ENCODE peak calls at places on chromosomes 7 and 10, in seven cellular contexts. W is CD8-positive, alpha-beta memory T cell; H is SJSA1; D is thoracic aorta; J is transverse colon; R is naive thymus-derived CD4-positive, alpha-beta T cell; C is CD8-positive, alpha-beta T cell. I is an unnamed sample.

GRCh38 chr7:132270517-132270916 is 305.8 kb downstream of the PLXNA4 start:
- DNase-seq in W (no peak), H (no peak), D (no peak), J (no peak), R (no peak), C (no peak), I (no peak)

GRCh38 chr7:159227433-159227832 is 82.8 kb upstream of the VIPR2 start:
- DNase-seq in W (no peak), H (no peak), D (no peak), J (no peak), R (no peak), C (no peak), I (no peak)

GRCh38 chr7:136914016-136914415 is 45.6 kb downstream of the CHRM2 start:
- DNase-seq in W (no peak), H (no peak), D (no peak), J (no peak), R (no peak), C (no peak), I (no peak)

GRCh38 chr7:44617225-44617885 is 10.9 kb downstream of the OGDH start:
- DNase-seq in W (no peak), H (no peak), D (no peak), J (no peak), R (no peak), C (no peak), I (no peak)

GRCh38 chr10:132847856-132848255 is 61.9 kb upstream of the NKX6-2 start:
- DNase-seq in W (no peak), H (peak), D (no peak), J (no peak), R (no peak), C (no peak), I (no peak)

GRCh38 chr7:46747222-46747621 is 826.1 kb upstream of the IGFBP3 start:
- DNase-seq in W (no peak), H (no peak), D (no peak), J (no peak), R (no peak), C (no peak), I (no peak)

GRCh38 chr10:17729630-17730029 is 22.4 kb upstream of the TMEM236 start:
- DNase-seq in W (no peak), H (no peak), D (no peak), J (no peak), R (no peak), C (no peak), I (no peak)

GRCh38 chr7:114988755-114989154 is 66.9 kb downstream of the MDFIC start:
- DNase-seq in W (no peak), H (no peak), D (no peak), J (peak), R (no peak), C (no peak), I (peak)

GRCh38 chr10:3199488-3199887 is 26.9 kb upstream of the PITRM1 start:
- DNase-seq in W (no peak), H (peak), D (no peak), J (no peak), R (no peak), C (no peak), I (no peak)

GRCh38 chr7:158374586-158374985 is 213.0 kb downstream of the PTPRN2 start:
- DNase-seq in W (no peak), H (peak), D (no peak), J (no peak), R (no peak), C (no peak), I (no peak)

GRCh38 chr10:116995648-116996047 is 9.3 kb downstream of the SHTN1 start:
- DNase-seq in W (no peak), H (no peak), D (no peak), J (no peak), R (no peak), C (no peak), I (no peak)

GRCh38 chr10:111705026-111705425 is 478.5 kb downstream of the GPAM start:
- DNase-seq in W (no peak), H (no peak), D (no peak), J (no peak), R (no peak), C (no peak), I (no peak)

GRCh38 chr7:24936121-24936824 is 43.7 kb downstream of the OSBPL3 start:
- DNase-seq in W (no peak), H (no peak), D (no peak), J (no peak), R (no peak), C (no peak), I (no peak)

GRCh38 chr7:74455933-74456332 is 2.2 kb downstream of the GTF2IRD1 start:
- DNase-seq in W (no peak), H (no peak), D (no peak), J (no peak), R (no peak), C (no peak), I (no peak)

DNA sequence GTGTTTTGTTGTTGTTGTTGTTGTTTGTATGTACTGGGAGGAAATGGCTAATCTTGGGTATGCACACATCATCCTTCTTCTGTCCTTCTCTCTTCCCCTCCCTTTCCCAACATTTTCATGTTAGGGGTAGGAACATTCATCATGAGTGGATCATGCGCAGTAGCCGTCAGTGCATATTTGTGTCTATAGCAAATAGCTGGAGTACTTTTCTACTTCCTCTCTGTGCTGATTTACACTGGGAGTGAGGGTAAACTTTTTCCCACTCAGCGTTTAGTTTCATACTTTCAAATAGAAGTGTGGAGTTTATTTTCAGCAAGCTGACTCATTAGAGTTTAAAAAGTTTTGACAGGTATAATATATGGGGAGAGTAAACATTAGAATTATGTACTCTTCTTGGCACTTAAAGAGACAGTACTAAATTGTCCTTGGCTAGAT is 80.5 kb upstream of the PRKG1 start:
- DNase-seq in W (no peak), H (no peak), D (no peak), J (no peak), R (no peak), C (no peak), I (no peak)
- H3K27ac ChIP-seq in W (no peak), H (no peak), D (peak), J (peak), R (no peak), C (no peak), I (peak)

GRCh38 chr10:114079421-114079820 is 35.8 kb downstream of the ADRB1 start:
- DNase-seq in W (no peak), H (no peak), D (no peak), J (no peak), R (no peak), C (no peak), I (no peak)

GRCh38 chr10:114073787-114074186 is 30.1 kb downstream of the ADRB1 start:
- DNase-seq in W (no peak), H (no peak), D (no peak), J (no peak), R (no peak), C (peak), I (no peak)

GRCh38 chr10:114075093-114075492 is 31.4 kb downstream of the ADRB1 start:
- DNase-seq in W (no peak), H (no peak), D (no peak), J (no peak), R (no peak), C (no peak), I (no peak)

GRCh38 chr10:114077347-114077746 is 33.7 kb downstream of the ADRB1 start:
- DNase-seq in W (no peak), H (no peak), D (no peak), J (no peak), R (no peak), C (no peak), I (no peak)

GRCh38 chr10:114077815-114078219 is 34.2 kb downstream of the ADRB1 start:
- DNase-seq in W (no peak), H (no peak), D (no peak), J (no peak), R (no peak), C (no peak), I (no peak)
- H3K27ac ChIP-seq in W (no peak), H (no peak), D (no peak), J (no peak), R (no peak), C (no peak), I (no peak)

GRCh38 chr7:1918881-1919525 is 248.9 kb downstream of the ELFN1 start:
- DNase-seq in W (no peak), H (no peak), D (no peak), J (no peak), R (no peak), C (peak), I (no peak)
- H3K27ac ChIP-seq in W (no peak), H (no peak), D (no peak), J (no peak), R (no peak), C (no peak), I (no peak)

GRCh38 chr10:125026036-125026931 is 84.4 kb downstream of the ZRANB1 start:
- DNase-seq in W (no peak), H (no peak), D (no peak), J (no peak), R (no peak), C (no peak), I (no peak)

GRCh38 chr10:125028291-125028867 is 86.5 kb downstream of the ZRANB1 start:
- DNase-seq in W (no peak), H (no peak), D (no peak), J (no peak), R (no peak), C (no peak), I (no peak)

GRCh38 chr10:125029584-125030242 is 87.8 kb downstream of the ZRANB1 start:
- DNase-seq in W (no peak), H (no peak), D (no peak), J (no peak), R (no peak), C (no peak), I (no peak)

GRCh38 chr10:125026974-125027735 is 85.2 kb downstream of the ZRANB1 start:
- DNase-seq in W (no peak), H (no peak), D (no peak), J (no peak), R (no peak), C (no peak), I (no peak)

GRCh38 chr10:125027889-125028288 is 86.0 kb downstream of the ZRANB1 start:
- DNase-seq in W (no peak), H (no peak), D (no peak), J (no peak), R (no peak), C (no peak), I (no peak)
- H3K27ac ChIP-seq in W (no peak), H (no peak), D (peak), J (no peak), R (no peak), C (no peak), I (no peak)

DNA sequence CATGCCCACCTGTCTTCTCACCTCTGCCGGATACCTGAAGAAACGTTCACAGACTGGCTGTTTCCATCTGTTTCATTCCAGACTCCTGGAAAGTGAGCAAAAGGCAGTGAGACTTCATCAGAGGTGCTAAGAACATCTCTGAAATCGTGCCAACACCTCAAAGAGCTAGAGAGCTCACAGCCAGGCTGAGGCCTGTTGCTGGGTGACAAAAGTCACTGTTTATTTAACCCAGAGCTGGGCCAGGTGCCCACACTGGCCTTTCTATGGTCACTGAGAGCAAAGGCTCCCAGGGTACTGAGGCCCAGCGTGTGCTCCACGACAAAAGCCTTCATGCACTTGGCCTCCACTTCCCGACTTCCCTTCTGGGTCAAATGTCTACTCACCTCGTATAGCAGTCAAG is 3.7 kb upstream of the NANOS1 start:
- DNase-seq in W (no peak), H (peak), D (no peak), J (no peak), R (no peak), C (no peak), I (no peak)
- H3K27ac ChIP-seq in W (no peak), H (no peak), D (peak), J (peak), R (no peak), C (no peak), I (no peak)

GRCh38 chr7:101968720-101969466 is 151.5 kb downstream of the CUX1 start:
- DNase-seq in W (no peak), H (no peak), D (no peak), J (no peak), R (no peak), C (no peak), I (no peak)

GRCh38 chr7:101972627-101973026 is 155.2 kb downstream of the CUX1 start:
- DNase-seq in W (no peak), H (no peak), D (no peak), J (no peak), R (no peak), C (no peak), I (no peak)

GRCh38 chr7:101973130-101973529 is 155.7 kb downstream of the CUX1 start:
- DNase-seq in W (no peak), H (no peak), D (no peak), J (no peak), R (no peak), C (no peak), I (no peak)

GRCh38 chr7:101971457-101971856 is 154.0 kb downstream of the CUX1 start:
- DNase-seq in W (no peak), H (no peak), D (no peak), J (no peak), R (no peak), C (no peak), I (no peak)

DNA sequence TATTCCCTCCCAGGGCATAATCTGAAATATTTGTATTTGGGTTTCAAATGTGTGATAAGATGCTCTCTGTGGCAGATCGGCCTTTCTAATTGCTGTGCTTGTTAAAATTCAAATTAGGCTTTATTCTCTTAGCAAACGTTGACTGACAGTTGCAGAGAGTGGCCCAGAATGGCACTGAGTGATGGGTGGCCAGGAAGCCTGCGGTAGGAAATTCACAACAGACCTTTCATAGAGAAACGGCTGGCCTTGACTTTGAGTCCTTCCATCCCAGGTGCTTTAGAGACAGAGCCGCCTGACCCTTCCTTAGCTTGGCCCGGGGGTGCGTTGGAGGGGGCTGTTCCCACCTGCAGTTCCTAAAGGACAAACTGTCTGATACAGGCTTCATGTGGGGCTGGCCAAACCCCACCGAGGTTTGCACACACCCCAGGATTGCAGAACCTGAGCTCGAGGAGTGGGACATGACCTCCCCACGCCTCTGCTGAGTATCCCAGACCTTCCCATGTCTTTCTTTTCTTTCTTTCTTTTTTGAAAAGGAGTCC is 152.7 kb downstream of the CUX1 start:
- DNase-seq in W (no peak), H (no peak), D (no peak), J (no peak), R (no peak), C (no peak), I (no peak)
- H3K27ac ChIP-seq in W (no peak), H (no peak), D (no peak), J (no peak), R (no peak), C (no peak), I (no peak)